ENCODE peak calls at places on chromosomes 3 and 15, in six cellular contexts. B is kidney tubule cell; M is stimulated activated CD4-positive, alpha-beta T cell treated with anti-CD3 and anti-CD28 coated beads, Interleukin-4, amount 100 ng/mL, for 1 hour; H is H1; K is iPS-NIHi11; A is GM13976. Z is an unnamed sample.

GRCh38 chr3:354433-354832 is 157.9 kb downstream of the CHL1 start:
- DNase-seq in B (peak; percentile 71), M (no peak), H (peak; percentile 63), K (peak; percentile 9), A (peak; percentile 30), Z (peak; percentile 78)

GRCh38 chr3:9214599-9214998 is 34.8 kb downstream of the SRGAP3 start:
- DNase-seq in B (peak; percentile 45), M (no peak), H (no peak), K (no peak), A (no peak), Z (peak; percentile 19)

GRCh38 chr15:69623521-69624513 is 171.2 kb downstream of the RPLP1 start:
- DNase-seq in B (no peak), M (no peak), H (no peak), K (no peak), A (no peak), Z (no peak)

GRCh38 chr3:128351476-128352085 is 115.1 kb downstream of the DNAJB8 start:
- DNase-seq in B (no peak), M (no peak), H (no peak), K (no peak), A (no peak), Z (no peak)

GRCh38 chr3:60301142-60301541 is 950.1 kb downstream of the FHIT start:
- DNase-seq in B (no peak), M (no peak), H (no peak), K (no peak), A (no peak), Z (no peak)

GRCh38 chr3:194928831-194929594 is 243.3 kb downstream of the FAM43A start:
- DNase-seq in B (no peak), M (no peak), H (peak; percentile 97), K (peak; percentile 67), A (no peak), Z (no peak)

GRCh38 chr3:186099178-186099577 is 9.7 kb downstream of the ETV5 start:
- DNase-seq in B (peak; percentile 64), M (no peak), H (no peak), K (no peak), A (no peak), Z (peak; percentile 43)

GRCh38 chr15:100910119-100910518 is 9.0 kb upstream of the LRRK1 start:
- DNase-seq in B (no peak), M (no peak), H (no peak), K (no peak), A (no peak), Z (peak; percentile 29)

GRCh38 chr3:36959821-36960220 is 15.0 kb upstream of the TRANK1 start:
- DNase-seq in B (peak; percentile 77), M (no peak), H (no peak), K (peak; percentile 15), A (no peak), Z (peak; percentile 28)

GRCh38 chr3:72043212-72044133 is 258.5 kb upstream of the PROK2 start:
- DNase-seq in B (no peak), M (no peak), H (no peak), K (no peak), A (peak; percentile 36), Z (no peak)

GRCh38 chr3:13254028-13254951 is 165.8 kb downstream of the NUP210 start:
- DNase-seq in B (no peak), M (no peak), H (no peak), K (peak; percentile 51), A (no peak), Z (peak; percentile 36)

GRCh38 chr3:116444819-116445290 is 432 bp downstream of the LSAMP start:
- DNase-seq in B (no peak), M (no peak), H (peak; percentile 61), K (peak; percentile 22), A (no peak), Z (peak; percentile 71)

Z was measured in left kidney.